ENCODE peak calls at places on chromosomes 11 and 22, in five cellular contexts. One of them, this sample, is unnamed.

GRCh38 chr11:44319552-44320288 is 9.8 kb upstream of the ALX4 start:
- DNase-seq in left ventricle myocardium inferior: no peak
- DNase-seq in mammary epithelial cell: peak; percentile 35
- DNase-seq in colonic mucosa: no peak
- DNase-seq in lung: no peak
- DNase-seq in this sample: no peak

GRCh38 chr22:48744283-48744641 is 1083.4 kb downstream of the BRD1 start:
- DNase-seq in left ventricle myocardium inferior: no peak
- DNase-seq in mammary epithelial cell: no peak
- DNase-seq in colonic mucosa: no peak
- DNase-seq in lung: no peak
- DNase-seq in this sample: no peak

GRCh38 chr11:126636911-126637799 is 281.7 kb downstream of the ST3GAL4 start:
- DNase-seq in left ventricle myocardium inferior: no peak
- DNase-seq in mammary epithelial cell: peak; percentile 34
- DNase-seq in colonic mucosa: no peak
- DNase-seq in lung: no peak
- DNase-seq in this sample: peak; percentile 38

GRCh38 chr22:28883917-28884753 is 763 bp downstream of the ZNRF3 start:
- DNase-seq in left ventricle myocardium inferior: peak; percentile 37
- DNase-seq in mammary epithelial cell: peak; percentile 53
- DNase-seq in colonic mucosa: peak; percentile 51
- DNase-seq in lung: no peak
- DNase-seq in this sample: peak; percentile 19

GRCh38 chr22:25101986-25102385 is 97.7 kb upstream of the CRYBB3 start:
- DNase-seq in left ventricle myocardium inferior: no peak
- DNase-seq in mammary epithelial cell: no peak
- DNase-seq in colonic mucosa: no peak
- DNase-seq in lung: no peak
- DNase-seq in this sample: no peak

GRCh38 chr11:88579466-88579865 is 241.9 kb upstream of the CTSC start:
- DNase-seq in left ventricle myocardium inferior: no peak
- DNase-seq in mammary epithelial cell: no peak
- DNase-seq in colonic mucosa: no peak
- DNase-seq in lung: no peak
- DNase-seq in this sample: no peak

GRCh38 chr11:2277933-2278523 is 7.6 kb upstream of the ASCL2 start:
- DNase-seq in left ventricle myocardium inferior: no peak
- DNase-seq in mammary epithelial cell: no peak
- DNase-seq in colonic mucosa: no peak
- DNase-seq in lung: no peak
- DNase-seq in this sample: no peak

GRCh38 chr11:94721565-94722292 is 46.4 kb upstream of the AMOTL1 start:
- DNase-seq in left ventricle myocardium inferior: no peak
- DNase-seq in mammary epithelial cell: peak; percentile 82
- DNase-seq in colonic mucosa: no peak
- DNase-seq in lung: no peak
- DNase-seq in this sample: no peak

GRCh38 chr11:124915541-124916369 is 3.3 kb upstream of the HEPN1 start:
- DNase-seq in left ventricle myocardium inferior: no peak
- DNase-seq in mammary epithelial cell: no peak
- DNase-seq in colonic mucosa: no peak
- DNase-seq in lung: no peak
- DNase-seq in this sample: no peak

GRCh38 chr11:114774599-114775365 is 96.5 kb downstream of the NXPE2 start:
- DNase-seq in left ventricle myocardium inferior: no peak
- DNase-seq in mammary epithelial cell: peak; percentile 16
- DNase-seq in colonic mucosa: peak; percentile 56
- DNase-seq in lung: peak; percentile 56
- DNase-seq in this sample: no peak

GRCh38 chr11:74418509-74418895 is 20.3 kb upstream of the PGM2L1 start:
- DNase-seq in left ventricle myocardium inferior: no peak
- DNase-seq in mammary epithelial cell: peak; percentile 72
- DNase-seq in colonic mucosa: no peak
- DNase-seq in lung: no peak
- DNase-seq in this sample: peak; percentile 84

GRCh38 chr11:133810179-133810550 is 35.1 kb downstream of the SPATA19 start:
- DNase-seq in left ventricle myocardium inferior: no peak
- DNase-seq in mammary epithelial cell: no peak
- DNase-seq in colonic mucosa: no peak
- DNase-seq in lung: no peak
- DNase-seq in this sample: no peak

GRCh38 chr11:29093416-29093815 is 923.4 kb downstream of the KCNA4 start:
- DNase-seq in left ventricle myocardium inferior: no peak
- DNase-seq in mammary epithelial cell: no peak
- DNase-seq in colonic mucosa: no peak
- DNase-seq in lung: no peak
- DNase-seq in this sample: peak; percentile 2

DNA sequence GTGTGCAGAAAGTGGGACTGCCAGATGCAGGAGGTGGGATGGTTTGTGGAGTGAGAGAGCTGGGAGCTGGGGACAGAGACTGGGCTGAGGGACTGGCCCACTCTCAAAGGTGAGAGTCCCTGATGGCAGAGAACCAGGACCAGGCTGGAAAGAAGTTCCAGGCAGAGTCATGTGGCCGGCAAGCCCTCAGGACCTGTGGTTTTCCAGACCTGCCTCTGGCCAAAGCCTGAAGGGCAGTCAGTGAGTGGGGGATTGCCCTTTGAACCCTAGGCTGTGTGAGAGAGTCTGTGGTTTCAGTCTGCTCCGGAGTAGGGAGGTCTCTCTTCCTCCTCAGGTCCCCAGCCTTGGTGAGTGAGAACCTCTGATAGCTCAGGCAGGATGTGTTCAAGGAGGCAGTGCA is 17.0 kb downstream of the KCNC1 start:
- DNase-seq in left ventricle myocardium inferior: peak; percentile 5
- DNase-seq in mammary epithelial cell: no peak
- DNase-seq in colonic mucosa: no peak
- DNase-seq in lung: no peak
- DNase-seq in this sample: no peak
- TF ChIP-seq CTCF in left ventricle myocardium inferior: no peak
- TF ChIP-seq CTCF in mammary epithelial cell: no peak
- TF ChIP-seq CTCF in colonic mucosa: no peak
- TF ChIP-seq CTCF in lung: no peak
- TF ChIP-seq CTCF in this sample: no peak

DNA sequence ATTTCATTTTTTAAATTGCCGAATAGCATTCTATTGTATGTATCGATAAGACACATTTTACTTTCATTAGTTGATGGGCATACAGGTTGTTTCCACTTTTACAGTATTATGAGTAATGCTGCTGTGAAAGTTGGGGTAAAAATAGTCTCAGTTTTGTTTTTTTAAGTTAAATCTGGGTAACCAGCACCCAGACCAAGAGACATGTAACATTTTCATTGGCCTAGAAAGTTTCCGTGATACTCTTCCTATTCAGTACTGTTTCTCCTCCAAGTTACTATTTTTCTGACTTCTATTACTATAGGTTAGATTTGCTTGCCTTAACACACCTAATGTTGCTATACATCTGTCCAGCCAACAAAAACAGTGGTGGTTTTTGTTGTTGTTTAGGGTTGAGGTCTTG is 12.3 kb downstream of the IPO7 start:
- DNase-seq in left ventricle myocardium inferior: no peak
- DNase-seq in mammary epithelial cell: no peak
- DNase-seq in colonic mucosa: no peak
- DNase-seq in lung: no peak
- DNase-seq in this sample: no peak
- H3K27ac ChIP-seq in left ventricle myocardium inferior: no peak overlapping the region
- H3K27ac ChIP-seq in mammary epithelial cell: no peak overlapping the region
- H3K27ac ChIP-seq in colonic mucosa: no peak overlapping the region
- H3K27ac ChIP-seq in lung: no peak overlapping the region
- H3K27ac ChIP-seq in this sample: no peak overlapping the region

DNA sequence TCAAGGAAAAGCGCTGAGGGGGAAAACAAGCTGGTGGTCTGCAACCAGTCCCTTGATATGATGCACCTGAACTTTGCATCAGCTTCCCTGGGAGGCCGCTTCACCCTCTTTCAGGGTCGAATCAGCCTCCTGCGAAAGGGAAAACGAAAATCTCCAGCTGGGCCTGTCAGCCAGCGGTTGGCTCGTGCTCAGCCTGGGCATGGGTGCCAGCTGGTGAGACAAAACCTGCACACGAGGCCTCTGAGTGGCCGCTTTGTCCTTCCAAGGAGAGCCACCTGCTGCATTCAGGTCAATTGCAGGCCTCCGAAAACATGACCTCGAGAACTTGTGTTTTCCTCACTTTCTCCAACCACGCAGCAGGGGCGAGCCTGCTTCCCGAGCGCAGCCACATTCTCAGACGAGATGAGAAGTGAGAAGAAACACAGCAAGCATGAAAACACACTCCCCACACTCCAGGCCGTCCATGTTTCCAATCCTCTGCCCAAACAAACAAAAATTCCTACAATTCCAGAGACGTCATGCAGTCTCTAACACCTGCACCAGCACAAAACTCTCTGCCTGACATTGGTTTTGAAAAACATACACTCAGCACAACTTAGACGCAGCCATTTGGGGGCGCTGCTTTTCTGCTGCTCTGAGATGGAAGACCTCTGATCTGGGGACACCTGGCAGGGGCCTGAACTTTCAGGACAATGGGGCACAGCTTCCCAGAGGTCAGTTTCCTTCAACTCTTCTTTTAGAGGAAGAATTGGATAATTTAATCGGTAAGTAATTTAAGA is 77.1 kb downstream of the DHCR7 start:
- DNase-seq in left ventricle myocardium inferior: no peak
- DNase-seq in mammary epithelial cell: no peak
- DNase-seq in colonic mucosa: no peak
- DNase-seq in lung: no peak
- DNase-seq in this sample: no peak
- TF ChIP-seq CTCF in left ventricle myocardium inferior: no peak
- TF ChIP-seq CTCF in mammary epithelial cell: no peak
- TF ChIP-seq CTCF in colonic mucosa: no peak
- TF ChIP-seq CTCF in lung: no peak
- TF ChIP-seq CTCF in this sample: no peak

GRCh38 chr11:46666982-46667590 is 33.3 kb downstream of the ARHGAP1 start:
- DNase-seq in left ventricle myocardium inferior: no peak
- DNase-seq in mammary epithelial cell: no peak
- DNase-seq in colonic mucosa: no peak
- DNase-seq in lung: no peak
- DNase-seq in this sample: no peak

GRCh38 chr11:46666516-46666915 is 33.9 kb downstream of the ARHGAP1 start:
- DNase-seq in left ventricle myocardium inferior: peak; percentile 50
- DNase-seq in mammary epithelial cell: no peak
- DNase-seq in colonic mucosa: no peak
- DNase-seq in lung: no peak
- DNase-seq in this sample: no peak

GRCh38 chr11:46665356-46665755 is 35.1 kb downstream of the ARHGAP1 start:
- DNase-seq in left ventricle myocardium inferior: no peak
- DNase-seq in mammary epithelial cell: no peak
- DNase-seq in colonic mucosa: no peak
- DNase-seq in lung: no peak
- DNase-seq in this sample: no peak

GRCh38 chr11:46663277-46663940 is 37.0 kb downstream of the ARHGAP1 start:
- DNase-seq in left ventricle myocardium inferior: no peak
- DNase-seq in mammary epithelial cell: no peak
- DNase-seq in colonic mucosa: no peak
- DNase-seq in lung: no peak
- DNase-seq in this sample: no peak

DNA sequence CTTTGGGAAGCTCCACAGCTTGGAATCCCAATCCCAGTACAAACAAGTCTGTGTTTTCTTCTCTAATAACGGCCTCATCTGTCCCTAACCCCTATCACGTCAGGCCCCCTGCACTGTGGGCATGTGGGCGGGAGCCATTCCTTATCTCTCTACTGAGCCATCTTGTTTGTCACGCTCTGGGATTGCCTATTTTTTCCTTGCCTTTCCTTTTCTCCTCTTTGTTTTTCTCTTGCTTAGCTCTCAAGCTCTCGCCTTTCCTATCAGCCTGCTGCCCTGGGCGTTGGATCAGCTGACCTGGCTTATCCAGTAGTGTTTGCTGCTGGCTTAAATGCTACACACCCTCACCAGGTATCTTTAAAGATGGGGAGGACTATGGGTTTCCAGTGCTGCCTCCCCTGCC is 35.8 kb downstream of the ARHGAP1 start:
- DNase-seq in left ventricle myocardium inferior: no peak
- DNase-seq in mammary epithelial cell: no peak
- DNase-seq in colonic mucosa: no peak
- DNase-seq in lung: no peak
- DNase-seq in this sample: no peak
- H3K27ac ChIP-seq in left ventricle myocardium inferior: peak overlapping the region; percentile 88
- H3K27ac ChIP-seq in mammary epithelial cell: no peak overlapping the region
- H3K27ac ChIP-seq in colonic mucosa: no peak overlapping the region
- H3K27ac ChIP-seq in lung: no peak overlapping the region
- H3K27ac ChIP-seq in this sample: no peak overlapping the region

DNA sequence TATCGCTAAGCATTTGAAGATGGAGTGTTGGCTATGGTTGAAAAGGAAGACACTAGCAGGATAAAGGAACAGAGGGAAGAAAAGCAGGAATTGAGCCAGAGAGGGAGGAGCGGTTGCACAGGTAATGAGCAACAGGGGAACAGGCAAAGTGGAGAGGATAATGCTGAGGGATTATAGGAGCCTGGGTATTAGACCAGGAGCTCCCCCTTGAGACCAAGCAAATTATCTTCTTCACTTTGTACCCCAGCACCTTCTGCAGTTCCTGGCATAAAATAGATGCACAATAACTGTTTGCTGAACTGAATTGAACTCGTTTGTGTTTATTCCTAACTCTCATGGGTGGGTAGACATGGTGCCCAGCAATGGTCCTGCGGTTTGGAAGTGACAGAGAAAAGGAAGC is 54.6 kb upstream of the OR5P2 start:
- DNase-seq in left ventricle myocardium inferior: no peak
- DNase-seq in mammary epithelial cell: peak; percentile 19
- DNase-seq in colonic mucosa: no peak
- DNase-seq in lung: no peak
- DNase-seq in this sample: no peak
- TF ChIP-seq CTCF in left ventricle myocardium inferior: no peak
- TF ChIP-seq CTCF in mammary epithelial cell: peak; percentile 41
- TF ChIP-seq CTCF in colonic mucosa: no peak
- TF ChIP-seq CTCF in lung: no peak
- TF ChIP-seq CTCF in this sample: no peak

GRCh38 chr11:129640671-129641070 is 175.0 kb upstream of the TMEM45B start:
- DNase-seq in left ventricle myocardium inferior: no peak
- DNase-seq in mammary epithelial cell: no peak
- DNase-seq in colonic mucosa: no peak
- DNase-seq in lung: no peak
- DNase-seq in this sample: no peak
- H3K27ac ChIP-seq in left ventricle myocardium inferior: no peak overlapping the region
- H3K27ac ChIP-seq in mammary epithelial cell: peak overlapping the region; percentile 95
- H3K27ac ChIP-seq in colonic mucosa: no peak overlapping the region
- H3K27ac ChIP-seq in lung: no peak overlapping the region
- H3K27ac ChIP-seq in this sample: peak overlapping the region; percentile 74

DNA sequence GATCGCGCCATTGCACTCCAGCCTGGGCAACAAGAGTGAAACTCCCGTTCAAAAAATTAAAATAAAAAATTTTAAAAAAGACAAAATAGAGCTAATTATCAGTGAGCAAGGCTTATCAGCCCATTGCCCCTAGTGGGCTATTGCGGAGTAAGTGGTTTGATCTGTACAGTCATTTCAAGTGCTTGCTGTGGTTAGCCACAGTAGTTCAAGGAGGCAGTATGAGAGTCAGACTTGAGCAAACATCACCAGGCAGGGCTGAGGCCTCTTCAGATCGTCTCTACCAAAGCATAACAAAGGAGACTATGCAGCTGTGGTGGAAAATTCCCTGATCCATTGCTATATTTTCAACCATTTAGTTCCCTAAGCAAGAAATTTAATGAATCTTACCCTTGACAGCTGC is 4.3 kb upstream of the SBF2 start:
- DNase-seq in left ventricle myocardium inferior: no peak
- DNase-seq in mammary epithelial cell: peak; percentile 76
- DNase-seq in colonic mucosa: no peak
- DNase-seq in lung: no peak
- DNase-seq in this sample: no peak
- TF ChIP-seq CTCF in left ventricle myocardium inferior: no peak
- TF ChIP-seq CTCF in mammary epithelial cell: peak; percentile 2
- TF ChIP-seq CTCF in colonic mucosa: no peak
- TF ChIP-seq CTCF in lung: no peak
- TF ChIP-seq CTCF in this sample: no peak